ENCODE peak calls at places on chromosomes 6 and 20, in ten cellular contexts. F, O, T, M, D, A, Y, C, I and W are unnamed samples.

GRCh38 chr6:109302176-109302575 is 80.1 kb downstream of the CD164 start:
- DNase-seq in F (no peak), O (no peak), T (no peak), M (no peak), D (no peak), A (no peak), Y (no peak), C (no peak), I (no peak), W (no peak)

GRCh38 chr6:35359744-35360348 is 17.5 kb downstream of the PPARD start:
- DNase-seq in F (peak), O (no peak), T (no peak), M (peak), D (no peak), A (no peak), Y (no peak), C (peak), I (no peak), W (peak)

GRCh38 chr6:4678506-4679300 is 97.5 kb upstream of the CDYL start:
- DNase-seq in F (no peak), O (no peak), T (no peak), M (no peak), D (peak), A (no peak), Y (no peak), C (no peak), I (no peak), W (no peak)

GRCh38 chr6:49911252-49911651 is 44.9 kb upstream of the CRISP1 start:
- DNase-seq in F (no peak), O (no peak), T (no peak), M (no peak), D (no peak), A (no peak), Y (no peak), C (no peak), I (no peak), W (no peak)

GRCh38 chr6:43798688-43799444 is 28.9 kb downstream of the VEGFA start:
- DNase-seq in F (no peak), O (no peak), T (no peak), M (peak), D (no peak), A (no peak), Y (no peak), C (peak), I (no peak), W (no peak)

GRCh38 chr20:9287826-9288225 is 218.9 kb downstream of the PLCB4 start:
- DNase-seq in F (no peak), O (no peak), T (no peak), M (no peak), D (peak), A (no peak), Y (no peak), C (no peak), I (no peak), W (no peak)

GRCh38 chr6:55176958-55177357 is 2.6 kb downstream of the HCRTR2 start:
- DNase-seq in F (no peak), O (no peak), T (no peak), M (no peak), D (no peak), A (no peak), Y (no peak), C (peak), I (no peak), W (no peak)

GRCh38 chr6:113493991-113494390 is 363.2 kb upstream of the MARCKS start:
- DNase-seq in F (no peak), O (no peak), T (no peak), M (no peak), D (no peak), A (no peak), Y (no peak), C (no peak), I (no peak), W (no peak)

GRCh38 chr6:114170372-114170771 is 172.5 kb downstream of the HS3ST5 start:
- DNase-seq in F (no peak), O (no peak), T (no peak), M (no peak), D (no peak), A (no peak), Y (no peak), C (no peak), I (no peak), W (no peak)

GRCh38 chr6:90846824-90847223 is 260.0 kb upstream of the MAP3K7 start:
- DNase-seq in F (no peak), O (no peak), T (no peak), M (no peak), D (peak), A (no peak), Y (no peak), C (no peak), I (no peak), W (no peak)

GRCh38 chr6:36848658-36849441 is 9.6 kb upstream of the CPNE5 start:
- DNase-seq in F (no peak), O (no peak), T (no peak), M (no peak), D (peak), A (no peak), Y (no peak), C (no peak), I (no peak), W (no peak)

GRCh38 chr6:151808331-151809241 is 1.1 kb downstream of the ESR1 start:
- DNase-seq in F (no peak), O (no peak), T (no peak), M (no peak), D (peak), A (no peak), Y (no peak), C (no peak), I (peak), W (no peak)

GRCh38 chr20:19981091-19981490 is 36.1 kb upstream of the NAA20 start:
- DNase-seq in F (no peak), O (no peak), T (no peak), M (no peak), D (no peak), A (no peak), Y (no peak), C (no peak), I (no peak), W (no peak)

GRCh38 chr20:25045343-25045712 is 12.6 kb downstream of the ACSS1 start:
- DNase-seq in F (no peak), O (no peak), T (no peak), M (no peak), D (no peak), A (no peak), Y (no peak), C (no peak), I (no peak), W (no peak)

GRCh38 chr6:80767808-80768207 is 661.3 kb downstream of the BCKDHB start:
- DNase-seq in F (no peak), O (no peak), T (no peak), M (peak), D (no peak), A (no peak), Y (no peak), C (peak), I (no peak), W (peak)